ENCODE peak calls at places on chromosomes 1 and 21, in six cellular contexts. One of them, this sample, is unnamed.

GRCh38 chr1:108200627-108201106 is 524 bp upstream of the SLC25A24 start:
- DNase-seq in LoVo: peak
- DNase-seq in fibroblast of lung: peak
- DNase-seq in natural killer cell: no peak
- DNase-seq in omental fat pad: no peak
- DNase-seq in activated CD4-positive, CD25-positive, alpha-beta regulatory T cell: no peak
- DNase-seq in this sample: peak

GRCh38 chr1:48675251-48675650 is 101.4 kb downstream of the BEND5 start:
- DNase-seq in LoVo: no peak
- DNase-seq in fibroblast of lung: peak
- DNase-seq in natural killer cell: no peak
- DNase-seq in omental fat pad: no peak
- DNase-seq in activated CD4-positive, CD25-positive, alpha-beta regulatory T cell: no peak
- DNase-seq in this sample: peak

GRCh38 chr21:35400233-35400939 is 351.3 kb upstream of the RUNX1 start:
- DNase-seq in LoVo: peak
- DNase-seq in fibroblast of lung: peak
- DNase-seq in natural killer cell: peak
- DNase-seq in omental fat pad: no peak
- DNase-seq in activated CD4-positive, CD25-positive, alpha-beta regulatory T cell: no peak
- DNase-seq in this sample: peak

GRCh38 chr1:41394918-41395598 is 33.8 kb downstream of the FOXO6 start:
- DNase-seq in LoVo: no peak
- DNase-seq in fibroblast of lung: peak
- DNase-seq in natural killer cell: no peak
- DNase-seq in omental fat pad: no peak
- DNase-seq in activated CD4-positive, CD25-positive, alpha-beta regulatory T cell: no peak
- DNase-seq in this sample: no peak

GRCh38 chr1:146016891-146017290 is 4.6 kb downstream of the HJV start:
- DNase-seq in LoVo: no peak
- DNase-seq in fibroblast of lung: no peak
- DNase-seq in natural killer cell: no peak
- DNase-seq in omental fat pad: no peak
- DNase-seq in activated CD4-positive, CD25-positive, alpha-beta regulatory T cell: no peak
- DNase-seq in this sample: no peak

GRCh38 chr1:218350909-218351616 is 5.9 kb downstream of the TGFB2 start:
- DNase-seq in LoVo: no peak
- DNase-seq in fibroblast of lung: peak
- DNase-seq in natural killer cell: no peak
- DNase-seq in omental fat pad: no peak
- DNase-seq in activated CD4-positive, CD25-positive, alpha-beta regulatory T cell: no peak
- DNase-seq in this sample: peak

GRCh38 chr21:27700974-27701614 is 734.2 kb upstream of the ADAMTS5 start:
- DNase-seq in LoVo: peak
- DNase-seq in fibroblast of lung: peak
- DNase-seq in natural killer cell: peak
- DNase-seq in omental fat pad: peak
- DNase-seq in activated CD4-positive, CD25-positive, alpha-beta regulatory T cell: no peak
- DNase-seq in this sample: peak

GRCh38 chr1:75233302-75233929 is 99.2 kb downstream of the LHX8 start:
- DNase-seq in LoVo: peak
- DNase-seq in fibroblast of lung: peak
- DNase-seq in natural killer cell: no peak
- DNase-seq in omental fat pad: no peak
- DNase-seq in activated CD4-positive, CD25-positive, alpha-beta regulatory T cell: no peak
- DNase-seq in this sample: peak

GRCh38 chr1:25831569-25832196 is 11.9 kb downstream of the MTFR1L start:
- DNase-seq in LoVo: no peak
- DNase-seq in fibroblast of lung: no peak
- DNase-seq in natural killer cell: no peak
- DNase-seq in omental fat pad: no peak
- DNase-seq in activated CD4-positive, CD25-positive, alpha-beta regulatory T cell: no peak
- DNase-seq in this sample: no peak

GRCh38 chr1:100366209-100366525 is 13.9 kb downstream of the CDC14A start:
- DNase-seq in LoVo: no peak
- DNase-seq in fibroblast of lung: no peak
- DNase-seq in natural killer cell: no peak
- DNase-seq in omental fat pad: no peak
- DNase-seq in activated CD4-positive, CD25-positive, alpha-beta regulatory T cell: no peak
- DNase-seq in this sample: no peak

GRCh38 chr1:183097438-183098051 is 74.3 kb downstream of the LAMC1 start:
- DNase-seq in LoVo: no peak
- DNase-seq in fibroblast of lung: peak
- DNase-seq in natural killer cell: no peak
- DNase-seq in omental fat pad: no peak
- DNase-seq in activated CD4-positive, CD25-positive, alpha-beta regulatory T cell: no peak
- DNase-seq in this sample: peak